ENCODE peak calls at places on chromosomes 2 and 18, in four cellular contexts. Z is HCT116, N is HepG2, P is GM23248. R is an unnamed sample.

GRCh38 chr18:74299746-74300145 is 8.0 kb upstream of the CYB5A start:
- DNase-seq in Z (no peak), N (peak), P (peak), R (no peak)

GRCh38 chr18:79476031-79476917 is 80.5 kb downstream of the NFATC1 start:
- DNase-seq in Z (no peak), N (no peak), P (no peak), R (no peak)

GRCh38 chr2:145688156-145688555 is 1168.2 kb upstream of the ZEB2 start:
- DNase-seq in Z (no peak), N (no peak), P (no peak), R (no peak)

GRCh38 chr2:219570924-219571310 is 422 bp downstream of the OBSL1 start:
- DNase-seq in Z (no peak), N (no peak), P (peak), R (no peak)

GRCh38 chr2:66555076-66555475 is 120.2 kb downstream of the MEIS1 start:
- DNase-seq in Z (no peak), N (no peak), P (no peak), R (no peak)

GRCh38 chr18:14947482-14948162 is 199.7 kb downstream of the ANKRD30B start:
- DNase-seq in Z (no peak), N (no peak), P (no peak), R (no peak)

GRCh38 chr2:130385709-130386108 is 29.9 kb downstream of the PTPN18 start:
- DNase-seq in Z (no peak), N (no peak), P (no peak), R (no peak)

GRCh38 chr2:24307961-24308360 is 52.4 kb downstream of the ITSN2 start:
- DNase-seq in Z (no peak), N (no peak), P (peak), R (no peak)

GRCh38 chr2:43274721-43275120 is 48.3 kb upstream of the ZFP36L2 start:
- DNase-seq in Z (no peak), N (no peak), P (no peak), R (no peak)

GRCh38 chr2:188734688-188735087 is 239.5 kb upstream of the COL3A1 start:
- DNase-seq in Z (no peak), N (no peak), P (no peak), R (no peak)

GRCh38 chr2:32632089-32632488 is 4.2 kb downstream of the TTC27 start:
- DNase-seq in Z (peak), N (no peak), P (peak), R (no peak)

GRCh38 chr2:158635961-158636601 is 159.0 kb upstream of the DAPL1 start:
- DNase-seq in Z (no peak), N (no peak), P (no peak), R (no peak)

GRCh38 chr2:52238782-52239181 is 1206.8 kb upstream of the NRXN1 start:
- DNase-seq in Z (no peak), N (no peak), P (no peak), R (no peak)

GRCh38 chr2:175097297-175097696 is 70.7 kb downstream of the ATF2 start:
- DNase-seq in Z (no peak), N (no peak), P (peak), R (no peak)

GRCh38 chr2:45591073-45591472 is 20.0 kb downstream of the SRBD1 start:
- DNase-seq in Z (no peak), N (no peak), P (peak), R (no peak)

GRCh38 chr2:23601301-23601965 is 216.5 kb downstream of the KLHL29 start:
- DNase-seq in Z (no peak), N (no peak), P (no peak), R (no peak)

GRCh38 chr2:8264981-8265380 is 416.9 kb upstream of the ID2 start:
- DNase-seq in Z (no peak), N (no peak), P (no peak), R (no peak)

GRCh38 chr18:24792164-24792563 is 331.7 kb downstream of the HRH4 start:
- DNase-seq in Z (no peak), N (no peak), P (peak), R (no peak)

GRCh38 chr18:3748081-3748480 is 298.1 kb downstream of the TGIF1 start:
- DNase-seq in Z (no peak), N (no peak), P (no peak), R (no peak)

GRCh38 chr2:647691-648231 is 29.4 kb downstream of the TMEM18 start:
- DNase-seq in Z (no peak), N (no peak), P (no peak), R (no peak)

GRCh38 chr2:120132190-120132589 is 91.0 kb downstream of the TMEM185B start:
- DNase-seq in Z (no peak), N (no peak), P (peak), R (no peak)

GRCh38 chr2:10524841-10525572 is 76.9 kb upstream of the ODC1 start:
- DNase-seq in Z (no peak), N (no peak), P (no peak), R (no peak)

GRCh38 chr2:240460781-240461431 is 25.4 kb downstream of the GPC1 start:
- DNase-seq in Z (no peak), N (no peak), P (no peak), R (no peak)

GRCh38 chr2:240996834-240997140 is 1.6 kb upstream of the SNED1 start:
- DNase-seq in Z (no peak), N (no peak), P (no peak), R (no peak)

GRCh38 chr2:132943829-132944228 is 273.8 kb upstream of the LYPD1 start:
- DNase-seq in Z (no peak), N (no peak), P (no peak), R (no peak)

GRCh38 chr2:183474912-183475695 is 350.9 kb downstream of the NUP35 start:
- DNase-seq in Z (no peak), N (no peak), P (no peak), R (no peak)

GRCh38 chr2:85222792-85223191 is 89.6 kb downstream of the TCF7L1 start:
- DNase-seq in Z (no peak), N (no peak), P (no peak), R (no peak)

GRCh38 chr18:52339891-52340371 is at the start of gene DCC:
- DNase-seq in Z (no peak), N (peak), P (peak), R (peak)

GRCh38 chr2:66431840-66432511 is 2.9 kb upstream of the MEIS1 start:
- DNase-seq in Z (no peak), N (no peak), P (no peak), R (no peak)

GRCh38 chr2:70374616-70375015 is 72.7 kb upstream of the FAM136A start:
- DNase-seq in Z (no peak), N (no peak), P (no peak), R (no peak)

GRCh38 chr2:73257425-73258125 is 23.5 kb downstream of the CCT7 start:
- DNase-seq in Z (no peak), N (no peak), P (no peak), R (peak)

GRCh38 chr2:231794383-231794782 is 8.1 kb downstream of the COPS7B start:
- DNase-seq in Z (no peak), N (no peak), P (no peak), R (no peak)

GRCh38 chr2:145194671-145195070 is 674.8 kb upstream of the ZEB2 start:
- DNase-seq in Z (no peak), N (no peak), P (no peak), R (no peak)

GRCh38 chr2:174117951-174118930 is 130.1 kb downstream of the OLA1 start:
- DNase-seq in Z (peak), N (no peak), P (peak), R (no peak)

DNA sequence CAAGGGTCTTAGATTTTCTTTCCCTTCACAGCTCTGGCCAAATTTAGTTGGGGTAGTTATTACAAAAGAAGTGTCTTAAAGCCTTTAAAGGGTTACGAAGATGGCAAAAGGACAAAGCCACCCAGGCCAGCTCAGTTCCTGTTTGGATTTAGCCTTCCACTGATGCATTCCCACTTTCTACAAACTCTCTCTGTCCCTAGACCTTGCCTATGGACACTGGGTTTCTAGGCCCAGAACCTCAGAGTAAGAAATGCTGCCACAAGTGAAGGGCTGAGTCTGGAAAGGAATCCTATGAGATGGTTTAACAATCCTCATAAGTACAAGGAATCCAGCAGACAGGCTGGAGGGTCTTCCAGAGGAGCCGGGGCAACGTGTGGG is 13.4 kb downstream of the NFE2L2 start:
- DNase-seq in Z (no peak), N (no peak), P (no peak), R (no peak)
- H3K9ac ChIP-seq in Z (no peak), N (no peak), P (no peak), R (no peak)

GRCh38 chr2:109690822-109691541 is 76.8 kb downstream of the SOWAHC start:
- DNase-seq in Z (no peak), N (peak), P (no peak), R (peak)
- H3K9ac ChIP-seq in Z (no peak), N (peak), P (no peak), R (peak)

DNA sequence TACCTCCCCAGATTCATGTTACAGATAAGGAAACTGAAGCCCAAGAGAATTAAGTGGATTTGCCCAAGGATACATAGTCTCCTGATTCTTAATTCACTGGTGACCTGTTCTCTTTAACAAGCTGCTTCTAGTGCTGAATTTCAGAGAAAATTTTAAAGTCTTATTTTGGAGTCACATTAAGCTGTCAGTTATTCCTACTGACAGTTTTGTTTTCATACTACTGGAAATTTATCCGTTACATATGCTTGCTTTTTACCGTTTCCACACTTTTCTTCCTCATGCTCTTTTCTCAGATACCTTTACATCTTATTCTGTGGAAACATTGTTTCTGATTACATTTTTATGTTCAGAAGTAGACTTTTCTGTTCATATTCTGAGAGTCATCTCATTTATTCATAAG is 1.3 kb downstream of the MOB4 start:
- DNase-seq in Z (no peak), N (no peak), P (peak), R (no peak)
- H3K9ac ChIP-seq in Z (peak), N (peak), P (peak), R (peak)

DNA sequence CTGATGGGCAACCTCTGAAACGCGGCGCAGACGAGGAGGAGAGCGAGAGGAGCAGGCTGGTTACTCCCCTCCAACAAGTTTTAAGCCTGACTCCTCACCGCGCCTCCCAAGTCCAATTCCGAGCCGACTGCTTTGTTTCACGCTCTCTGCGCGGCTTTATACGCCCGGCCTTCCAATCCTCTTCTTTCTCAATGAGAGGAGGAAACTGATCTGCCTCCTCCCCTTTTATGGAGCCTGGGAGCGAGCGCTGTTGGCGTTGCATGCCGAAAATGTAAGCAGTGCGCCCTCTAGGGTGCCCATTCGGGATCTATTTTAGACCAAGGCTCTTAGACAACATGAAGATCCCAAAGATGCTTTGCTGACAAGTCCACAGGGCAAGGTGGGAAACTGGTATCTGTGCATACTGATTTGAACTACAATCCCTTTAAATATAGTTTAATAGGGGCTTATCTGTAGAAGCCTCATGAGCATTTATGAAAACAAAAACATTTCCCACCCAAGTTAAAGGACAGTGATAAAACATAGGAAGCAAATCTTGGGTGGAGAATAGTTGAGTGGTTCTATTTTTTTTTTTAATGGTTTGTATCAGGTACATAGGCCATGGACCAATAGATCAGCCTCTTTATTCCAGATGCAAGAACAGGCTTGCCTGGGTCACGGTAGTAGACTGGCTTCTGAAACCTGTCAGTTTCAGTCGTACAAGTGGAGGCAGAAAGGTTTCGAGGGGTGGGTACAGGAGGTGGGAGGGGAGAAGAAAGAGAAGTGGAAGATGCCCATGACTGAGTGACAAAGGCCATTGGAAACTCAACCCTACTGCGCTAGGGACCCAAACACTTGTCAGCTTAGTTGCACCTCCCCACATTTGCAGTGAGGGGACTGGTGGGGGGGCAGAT is at the start of gene RND3:
- DNase-seq in Z (peak), N (peak), P (peak), R (peak)
- H3K9ac ChIP-seq in Z (peak), N (no peak), P (peak), R (peak)

GRCh38 chr18:70380915-70381896 is 92.4 kb downstream of the SOCS6 start:
- DNase-seq in Z (no peak), N (peak), P (no peak), R (peak)

GRCh38 chr18:70376914-70377258 is 88.0 kb downstream of the SOCS6 start:
- DNase-seq in Z (no peak), N (peak), P (peak), R (peak)

GRCh38 chr18:70377317-70377799 is 88.5 kb downstream of the SOCS6 start:
- DNase-seq in Z (no peak), N (peak), P (peak), R (peak)

GRCh38 chr18:70376137-70376913 is 87.5 kb downstream of the SOCS6 start:
- DNase-seq in Z (no peak), N (peak), P (no peak), R (no peak)

GRCh38 chr18:70377857-70378701 is 89.2 kb downstream of the SOCS6 start:
- DNase-seq in Z (no peak), N (peak), P (peak), R (no peak)
- H3K9ac ChIP-seq in Z (peak), N (peak), P (peak), R (no peak)

GRCh38 chr18:68549257-68549871 is 165.5 kb downstream of the TMX3 start:
- DNase-seq in Z (no peak), N (no peak), P (peak), R (no peak)
- H3K9ac ChIP-seq in Z (no peak), N (no peak), P (no peak), R (no peak)

GRCh38 chr2:205659922-205660321 is 22.4 kb upstream of the NRP2 start:
- DNase-seq in Z (no peak), N (no peak), P (no peak), R (no peak)

GRCh38 chr2:205665791-205666190 is 16.5 kb upstream of the NRP2 start:
- DNase-seq in Z (no peak), N (no peak), P (no peak), R (no peak)

GRCh38 chr2:205660521-205661124 is 21.7 kb upstream of the NRP2 start:
- DNase-seq in Z (no peak), N (no peak), P (peak), R (no peak)

GRCh38 chr2:205658572-205658971 is 23.7 kb upstream of the NRP2 start:
- DNase-seq in Z (no peak), N (no peak), P (no peak), R (no peak)

DNA sequence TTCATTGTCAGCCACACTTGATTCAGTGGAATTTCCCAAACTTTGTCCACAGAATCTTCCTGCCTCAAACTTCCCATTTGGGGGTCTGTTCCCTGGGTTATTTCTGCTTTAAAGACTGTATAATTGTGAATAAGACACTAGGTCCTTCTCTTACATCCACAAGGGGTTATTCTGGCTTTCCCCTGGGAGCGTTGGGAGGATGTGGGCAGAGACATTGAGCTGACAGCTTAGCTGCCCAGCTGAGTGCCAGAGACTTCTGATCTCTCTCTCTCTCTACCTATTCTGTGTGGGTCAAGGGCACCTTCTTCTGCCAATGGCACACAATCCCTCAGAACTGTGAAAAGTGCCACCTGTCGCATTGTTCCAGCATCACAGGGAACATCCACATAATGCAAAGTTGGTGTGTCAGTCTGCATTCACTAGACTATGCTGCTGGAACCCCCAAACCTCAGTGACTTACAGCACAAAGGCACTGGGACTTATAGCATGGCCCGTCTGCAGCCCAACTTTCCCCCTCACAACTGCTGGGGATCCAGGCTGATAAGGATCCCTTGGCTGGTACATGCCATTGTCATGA is 19.8 kb upstream of the NRP2 start:
- DNase-seq in Z (no peak), N (no peak), P (no peak), R (no peak)
- H3K9ac ChIP-seq in Z (no peak), N (no peak), P (no peak), R (no peak)